ENCODE peak calls at places on chromosome 10, in four cellular contexts. H is heart left ventricle, A is ovary, P is uterus. J is an unnamed sample.

GRCh38 chr10:43120116-43120947 is 17.9 kb upstream of the CSGALNACT2 start:
- DNase-seq in H (no peak), P (no peak), A (peak; percentile 13), J (no peak)

GRCh38 chr10:130772676-130773075 is 538.8 kb downstream of the TCERG1L start:
- DNase-seq in P (no peak), H (no peak), A (no peak), J (no peak)

GRCh38 chr10:114044251-114045070 is 795 bp downstream of the ADRB1 start:
- DNase-seq in P (no peak), H (peak; percentile 70), A (no peak), J (no peak)

GRCh38 chr10:97151307-97151914 is 34.3 kb downstream of the SLIT1 start:
- DNase-seq in A (no peak), H (no peak), P (no peak), J (no peak)

GRCh38 chr10:128173383-128173782 is 47.2 kb upstream of the MKI67 start:
- DNase-seq in A (no peak), P (no peak), H (no peak), J (no peak)

GRCh38 chr10:58013406-58013805 is 254.3 kb downstream of the IPMK start:
- DNase-seq in A (no peak), H (no peak), P (no peak), J (no peak)

GRCh38 chr10:124799196-124799595 is 2.4 kb upstream of the ABRAXAS2 start:
- DNase-seq in H (no peak), P (no peak), A (no peak), J (no peak)

GRCh38 chr10:88385601-88386203 is 197.4 kb downstream of the RNLS start:
- DNase-seq in A (peak; percentile 37), H (peak; percentile 60), P (peak; percentile 19), J (no peak)

GRCh38 chr10:117166420-117167345 is 28.6 kb upstream of the VAX1 start:
- DNase-seq in A (no peak), H (no peak), P (no peak), J (no peak)

GRCh38 chr10:11307937-11308336 is 290.3 kb downstream of the CELF2 start:
- DNase-seq in H (no peak), A (no peak), P (no peak), J (no peak)

GRCh38 chr10:77975086-77975666 is 48.6 kb upstream of the DLG5 start:
- DNase-seq in A (no peak), H (no peak), P (no peak), J (no peak)

GRCh38 chr10:46556515-46557318 is at the start of gene GPRIN2:
- DNase-seq in P (no peak), A (peak; percentile 34), H (peak; percentile 64), J (peak; percentile 21)

GRCh38 chr10:100019824-100020160 is 10.0 kb upstream of the DNMBP start:
- DNase-seq in A (no peak), P (no peak), H (no peak), J (no peak)
- TF ChIP-seq CTCF in A (no peak), P (no peak), H (no peak), J (no peak)

DNA sequence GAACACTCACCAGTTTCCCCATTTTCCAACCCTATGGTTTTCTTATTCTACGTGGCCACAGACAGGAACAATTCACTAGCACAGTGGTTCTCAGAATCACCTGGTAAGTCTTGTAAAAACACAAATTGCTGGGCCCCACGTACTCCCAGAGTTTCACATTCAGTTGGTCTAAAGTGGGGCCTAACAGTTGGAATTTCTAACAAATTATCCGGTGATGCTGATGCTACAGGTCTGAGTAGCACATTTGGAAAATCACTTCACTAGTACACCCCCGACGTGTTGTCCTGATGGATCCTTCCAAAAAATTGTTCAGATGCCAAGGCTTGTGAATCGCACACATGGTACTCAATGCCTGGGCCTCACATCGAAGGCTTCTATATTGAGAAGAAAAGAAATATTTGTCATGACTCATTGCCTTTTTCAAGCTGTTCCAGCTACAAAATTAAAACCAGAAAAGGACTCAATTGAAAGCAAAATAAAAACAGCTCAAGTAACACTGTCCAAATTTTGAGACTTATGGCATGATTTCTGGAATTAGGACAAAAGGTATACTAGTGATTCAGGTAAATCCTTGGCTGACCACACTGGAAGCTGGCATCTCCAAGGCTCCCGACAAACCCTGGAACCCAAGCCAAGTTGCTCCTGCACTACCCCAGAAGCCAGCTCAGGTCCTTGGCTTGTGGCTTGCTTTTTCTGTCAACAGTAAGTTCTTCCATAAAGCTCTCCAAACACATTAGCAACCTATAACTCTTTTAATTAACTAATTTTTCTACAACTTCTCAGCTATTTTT is 12.9 kb upstream of the VIM start:
- DNase-seq in P (peak; percentile 57), H (no peak), A (no peak), J (no peak)
- H3K4me1 ChIP-seq in P (peaks cover 9% of the 10 kb centered on the region), H (peaks cover 6% of the 10 kb centered on the region), A (peaks cover 9% of the 10 kb centered on the region), J (no peaks in the 10 kb centered on the region)

GRCh38 chr10:30238836-30239235 is 110.2 kb downstream of the MTPAP start:
- DNase-seq in H (no peak), A (no peak), P (no peak), J (no peak)

DNA sequence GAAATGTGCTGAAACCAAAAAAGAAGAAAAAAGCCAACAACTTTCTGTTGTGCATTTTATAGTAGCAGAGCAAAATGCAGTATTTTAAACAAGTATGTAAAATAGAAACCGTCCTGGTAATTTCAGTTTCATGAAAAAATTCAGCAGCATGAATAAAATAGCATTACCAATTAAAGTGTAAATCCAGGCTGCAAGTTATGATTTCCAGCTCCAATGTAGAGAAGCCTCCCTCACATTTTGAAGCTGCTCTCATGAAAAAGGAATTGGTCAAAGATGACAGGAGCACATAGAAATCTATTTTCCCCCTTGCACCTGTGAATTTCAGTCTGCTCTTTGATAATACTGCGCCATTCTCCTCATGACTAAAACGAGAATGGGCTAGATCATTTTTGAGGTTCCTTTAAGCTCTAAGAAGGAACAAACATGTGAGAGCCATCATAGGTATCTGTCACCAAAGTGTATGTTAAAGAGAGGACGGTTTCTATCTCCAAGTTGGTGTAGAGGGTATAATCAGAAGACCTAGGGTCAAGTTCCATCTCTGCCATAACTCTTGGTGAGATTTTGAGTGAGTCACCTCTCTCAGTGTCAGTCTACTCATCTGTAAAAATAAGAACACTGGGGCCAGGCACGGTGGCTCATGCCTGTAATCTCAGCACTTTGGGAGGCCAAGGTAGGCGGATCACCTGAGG is 107.5 kb downstream of the MTPAP start:
- DNase-seq in A (no peak), P (no peak), H (no peak), J (no peak)
- TF ChIP-seq CTCF in A (no peak), P (no peak), H (no peak), J (no peak)

GRCh38 chr10:110850990-110851389 is 20.7 kb upstream of the PDCD4 start:
- DNase-seq in P (no peak), H (no peak), A (no peak), J (no peak)
- H3K4me1 ChIP-seq in P (no peaks in the 10 kb centered on the region), H (no peaks in the 10 kb centered on the region), A (no peaks in the 10 kb centered on the region), J (no peaks in the 10 kb centered on the region)

GRCh38 chr10:103854687-103855423 is 521 bp downstream of the SH3PXD2A start:
- DNase-seq in P (peak; percentile 72), A (peak; percentile 73), H (peak; percentile 79), J (peak; percentile 75)
- TF ChIP-seq CTCF in P (no peak), A (no peak), H (peak; percentile 34), J (no peak)

GRCh38 chr10:79188154-79188763 is 119.5 kb downstream of the ZMIZ1 start:
- DNase-seq in H (no peak), A (peak; percentile 58), P (no peak), J (no peak)

GRCh38 chr10:79192677-79193003 is 123.9 kb downstream of the ZMIZ1 start:
- DNase-seq in A (no peak), P (no peak), H (no peak), J (no peak)

GRCh38 chr10:79189853-79190435 is 121.2 kb downstream of the ZMIZ1 start:
- DNase-seq in H (no peak), P (no peak), A (no peak), J (no peak)

GRCh38 chr10:79191951-79192676 is 123.3 kb downstream of the ZMIZ1 start:
- DNase-seq in A (no peak), H (no peak), P (no peak), J (no peak)

DNA sequence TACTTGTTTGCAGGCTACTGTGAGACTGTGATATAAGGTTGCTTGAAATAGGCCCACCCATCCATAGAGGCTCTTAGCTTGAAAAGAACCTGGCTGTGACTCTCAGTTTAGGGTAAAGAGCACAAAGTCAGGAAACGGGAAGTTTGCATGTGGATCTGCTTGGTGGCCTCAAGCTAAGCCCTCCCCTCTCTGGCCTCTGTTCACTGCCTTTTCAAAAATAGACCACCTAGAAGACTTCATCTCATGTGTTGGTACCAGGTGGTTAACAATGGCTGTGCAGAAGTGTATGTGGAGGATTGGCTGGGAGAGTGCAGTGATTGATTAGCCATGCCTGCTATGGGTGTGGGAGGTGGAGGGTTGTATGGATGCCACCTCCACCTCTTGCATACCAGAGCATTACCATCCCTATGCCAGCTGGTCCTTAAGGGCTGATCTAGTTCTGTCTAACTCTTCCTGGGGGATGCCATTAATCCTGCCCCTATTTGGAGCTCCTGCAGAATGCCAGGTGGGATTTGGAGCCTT is 122.0 kb downstream of the ZMIZ1 start:
- DNase-seq in H (no peak), A (no peak), P (no peak), J (no peak)
- H3K4me1 ChIP-seq in H (peaks cover 95% of the 10 kb centered on the region), A (peaks cover 39% of the 10 kb centered on the region), P (peaks cover 7% of the 10 kb centered on the region), J (peaks cover 10% of the 10 kb centered on the region)

J was measured in tibial artery.